ENCODE peak calls at places on chromosomes 11 and 22, in ten cellular contexts. H, T, U, S, W, Z, O, A, I and E are unnamed samples.

GRCh38 chr11:36469881-36470802 is 39.9 kb downstream of the TRAF6 start:
- DNase-seq in S (no peak), Z (no peak), H (no peak), I (peak; percentile 49), T (no peak), A (peak; percentile 85), O (no peak), U (no peak), W (peak; percentile 63), E (no peak)

GRCh38 chr22:50016988-50017700 is 4.6 kb upstream of the IL17REL start:
- DNase-seq in I (no peak), A (no peak), H (no peak), O (no peak), W (no peak), U (no peak), S (no peak), Z (no peak), T (no peak), E (peak; percentile 6)

GRCh38 chr11:112157274-112157766 is 6.6 kb downstream of the IL18 start:
- DNase-seq in U (no peak), S (no peak), A (peak; percentile 99), Z (no peak), O (no peak), H (no peak), W (peak; percentile 99), I (peak; percentile 96), T (no peak), E (no peak)

GRCh38 chr11:36024716-36025115 is 80.9 kb downstream of the LDLRAD3 start:
- DNase-seq in S (no peak), Z (no peak), H (no peak), W (no peak), I (no peak), A (no peak), U (no peak), O (no peak), T (no peak), E (no peak)

GRCh38 chr22:37244922-37245722 is 1.1 kb upstream of the RAC2 start:
- DNase-seq in S (no peak), H (no peak), U (no peak), I (no peak), A (no peak), O (no peak), W (no peak), T (no peak), Z (no peak), E (no peak)

GRCh38 chr11:61914471-61915171 is 2.7 kb downstream of the RAB3IL1 start:
- DNase-seq in Z (peak; percentile 21), I (no peak), T (no peak), O (no peak), A (no peak), H (peak; percentile 31), W (no peak), S (no peak), U (no peak), E (no peak)

GRCh38 chr22:30602049-30602448 is 4.9 kb upstream of the TCN2 start:
- DNase-seq in I (no peak), A (peak; percentile 53), T (no peak), H (no peak), W (peak; percentile 56), Z (no peak), U (no peak), S (no peak), O (no peak), E (no peak)

GRCh38 chr22:35349368-35349703 is 31.6 kb upstream of the HMOX1 start:
- DNase-seq in I (no peak), W (no peak), O (no peak), S (no peak), A (no peak), Z (no peak), U (no peak), H (no peak), T (no peak), E (no peak)

GRCh38 chr11:34495724-34496377 is 17.7 kb downstream of the ELF5 start:
- DNase-seq in A (no peak), O (no peak), W (peak; percentile 22), Z (no peak), I (peak; percentile 19), S (no peak), T (no peak), H (no peak), U (no peak), E (no peak)

GRCh38 chr11:20226936-20227335 is 66.7 kb upstream of the DBX1 start:
- DNase-seq in S (no peak), H (no peak), O (no peak), I (no peak), Z (no peak), U (no peak), T (no peak), W (peak; percentile 14), A (peak; percentile 10), E (no peak)

GRCh38 chr11:86182976-86183584 is 61.5 kb upstream of the EED start:
- DNase-seq in U (no peak), A (no peak), I (peak; percentile 83), Z (no peak), T (no peak), S (peak; percentile 73), W (no peak), H (no peak), O (no peak), E (no peak)

GRCh38 chr11:27718346-27718852 is 18.1 kb upstream of the BDNF start:
- DNase-seq in U (no peak), H (peak; percentile 49), W (peak; percentile 92), S (no peak), I (peak; percentile 83), T (no peak), O (no peak), Z (no peak), A (peak; percentile 96), E (no peak)

GRCh38 chr11:130728185-130729160 is 187.8 kb downstream of the SNX19 start:
- DNase-seq in U (no peak), S (no peak), Z (no peak), T (no peak), I (no peak), O (no peak), A (no peak), W (no peak), H (no peak), E (no peak)

GRCh38 chr11:66020618-66021357 is 5.5 kb downstream of the CATSPER1 start:
- DNase-seq in Z (no peak), O (no peak), A (peak; percentile 64), S (peak; percentile 53), I (peak; percentile 57), H (no peak), W (peak; percentile 89), T (no peak), U (no peak), E (no peak)

GRCh38 chr11:9748361-9748970 is 84.6 kb downstream of the SWAP70 start:
- DNase-seq in O (peak; percentile 53), S (peak; percentile 55), U (no peak), W (peak; percentile 90), Z (no peak), I (peak; percentile 49), A (peak; percentile 82), T (no peak), H (peak; percentile 51), E (no peak)

GRCh38 chr22:37746366-37747089 is 49.7 kb downstream of the TRIOBP start:
- DNase-seq in S (no peak), A (no peak), H (peak; percentile 64), W (peak; percentile 64), I (no peak), U (no peak), O (peak; percentile 9), Z (peak; percentile 63), T (peak; percentile 72), E (peak; percentile 49)

GRCh38 chr11:72228844-72229231 is 4.3 kb downstream of the INPPL1 start:
- DNase-seq in A (no peak), S (no peak), T (no peak), U (no peak), W (no peak), H (no peak), O (no peak), Z (no peak), I (no peak), E (no peak)

GRCh38 chr11:124879229-124879998 is 14.2 kb downstream of the ROBO3 start:
- DNase-seq in W (no peak), U (no peak), S (no peak), O (no peak), H (no peak), Z (no peak), I (no peak), A (no peak), T (no peak), E (no peak)

GRCh38 chr11:69889400-69890372 is 70.5 kb upstream of the FGF3 start:
- DNase-seq in O (no peak), T (no peak), I (no peak), S (no peak), H (no peak), A (no peak), W (no peak), U (no peak), Z (no peak), E (no peak)

GRCh38 chr11:89249196-89249595 is 71.5 kb downstream of the TYR start:
- DNase-seq in H (no peak), S (no peak), T (no peak), I (no peak), A (no peak), W (no peak), O (no peak), U (no peak), Z (no peak), E (no peak)

GRCh38 chr11:46290598-46291309 is 13.3 kb downstream of the CREB3L1 start:
- DNase-seq in A (peak; percentile 97), S (peak; percentile 88), U (no peak), O (no peak), I (peak; percentile 80), Z (peak; percentile 99), H (no peak), W (peak; percentile 97), T (peak; percentile 89), E (peak; percentile 78)

GRCh38 chr22:44865193-44866057 is 113.0 kb downstream of the ARHGAP8 start:
- DNase-seq in W (no peak), Z (no peak), U (no peak), S (no peak), H (no peak), A (no peak), I (no peak), T (no peak), O (no peak), E (no peak)

GRCh38 chr11:43145653-43146052 is 166.1 kb upstream of the API5 start:
- DNase-seq in W (no peak), A (no peak), T (no peak), I (no peak), S (no peak), O (no peak), H (no peak), U (no peak), Z (no peak), E (no peak)

GRCh38 chr22:21698430-21699329 is 32.9 kb downstream of the PPIL2 start:
- DNase-seq in A (peak; percentile 42), O (no peak), I (no peak), T (peak; percentile 77), Z (no peak), H (no peak), U (no peak), W (no peak), S (no peak), E (peak; percentile 70)

GRCh38 chr11:64306876-64307622 is 1.7 kb downstream of the ESRRA start:
- DNase-seq in I (no peak), H (no peak), Z (peak; percentile 59), U (peak; percentile 28), T (peak; percentile 71), S (peak; percentile 74), O (no peak), A (no peak), W (peak; percentile 38), E (no peak)

GRCh38 chr11:69429716-69430491 is 51.6 kb upstream of the LINC01488 start:
- DNase-seq in T (peak; percentile 14), I (no peak), O (no peak), S (no peak), A (no peak), Z (no peak), U (no peak), W (no peak), H (no peak), E (no peak)

GRCh38 chr11:78350101-78350645 is 67.4 kb downstream of the GAB2 start:
- DNase-seq in T (no peak), S (no peak), W (peak; percentile 50), Z (no peak), O (no peak), U (no peak), I (no peak), H (no peak), A (peak; percentile 47), E (no peak)